ENCODE peak calls at places on chromosome 2, in six cellular contexts. One of them, this sample, is unnamed. For H3K4me1, the result is how much of the 10 kb centered on the place peaks cover.

GRCh38 chr2:206800501-206801416 is 35.4 kb downstream of the FASTKD2 start:
- DNase-seq in thyroid gland: peak
- DNase-seq in naive thymus-derived CD4-positive, alpha-beta T cell: peak
- DNase-seq in tibial artery: peak
- DNase-seq in psoas muscle: peak
- DNase-seq in transverse colon: peak
- DNase-seq in this sample: peak

GRCh38 chr2:186891219-186891621 is 42.2 kb upstream of the ZSWIM2 start:
- DNase-seq in thyroid gland: no peak
- DNase-seq in naive thymus-derived CD4-positive, alpha-beta T cell: no peak
- DNase-seq in tibial artery: no peak
- DNase-seq in psoas muscle: no peak
- DNase-seq in transverse colon: no peak
- DNase-seq in this sample: no peak

GRCh38 chr2:84840306-84840705 is 40.6 kb downstream of the TRABD2A start:
- DNase-seq in thyroid gland: no peak
- DNase-seq in naive thymus-derived CD4-positive, alpha-beta T cell: no peak
- DNase-seq in tibial artery: no peak
- DNase-seq in psoas muscle: no peak
- DNase-seq in transverse colon: no peak
- DNase-seq in this sample: no peak

GRCh38 chr2:8588831-8589191 is 93.0 kb upstream of the ID2 start:
- DNase-seq in thyroid gland: no peak
- DNase-seq in naive thymus-derived CD4-positive, alpha-beta T cell: no peak
- DNase-seq in tibial artery: no peak
- DNase-seq in psoas muscle: no peak
- DNase-seq in transverse colon: no peak
- DNase-seq in this sample: no peak

GRCh38 chr2:220227272-220227920 is 600.0 kb downstream of the SLC4A3 start:
- DNase-seq in thyroid gland: no peak
- DNase-seq in naive thymus-derived CD4-positive, alpha-beta T cell: no peak
- DNase-seq in tibial artery: no peak
- DNase-seq in psoas muscle: no peak
- DNase-seq in transverse colon: no peak
- DNase-seq in this sample: no peak

GRCh38 chr2:163692611-163693482 is 43.0 kb downstream of the FIGN start:
- DNase-seq in thyroid gland: no peak
- DNase-seq in naive thymus-derived CD4-positive, alpha-beta T cell: no peak
- DNase-seq in tibial artery: no peak
- DNase-seq in psoas muscle: no peak
- DNase-seq in transverse colon: no peak
- DNase-seq in this sample: no peak

GRCh38 chr2:101252408-101253012 is at the start of gene CNOT11:
- DNase-seq in thyroid gland: peak
- DNase-seq in naive thymus-derived CD4-positive, alpha-beta T cell: peak
- DNase-seq in tibial artery: peak
- DNase-seq in psoas muscle: peak
- DNase-seq in transverse colon: peak
- DNase-seq in this sample: peak

GRCh38 chr2:102117488-102117887 is 25.1 kb upstream of the IL1R1 start:
- DNase-seq in thyroid gland: peak
- DNase-seq in naive thymus-derived CD4-positive, alpha-beta T cell: no peak
- DNase-seq in tibial artery: no peak
- DNase-seq in psoas muscle: no peak
- DNase-seq in transverse colon: no peak
- DNase-seq in this sample: no peak

GRCh38 chr2:239369631-239370161 is 31.1 kb downstream of the HDAC4 start:
- DNase-seq in thyroid gland: peak
- DNase-seq in naive thymus-derived CD4-positive, alpha-beta T cell: peak
- DNase-seq in tibial artery: no peak
- DNase-seq in psoas muscle: no peak
- DNase-seq in transverse colon: peak
- DNase-seq in this sample: no peak

GRCh38 chr2:23381084-23381483 is 3.9 kb upstream of the KLHL29 start:
- DNase-seq in thyroid gland: peak
- DNase-seq in naive thymus-derived CD4-positive, alpha-beta T cell: no peak
- DNase-seq in tibial artery: peak
- DNase-seq in psoas muscle: peak
- DNase-seq in transverse colon: peak
- DNase-seq in this sample: peak

GRCh38 chr2:221747289-221747972 is 175.3 kb upstream of the EPHA4 start:
- DNase-seq in thyroid gland: no peak
- DNase-seq in naive thymus-derived CD4-positive, alpha-beta T cell: no peak
- DNase-seq in tibial artery: no peak
- DNase-seq in psoas muscle: no peak
- DNase-seq in transverse colon: no peak
- DNase-seq in this sample: no peak

GRCh38 chr2:105176429-105176828 is 65.1 kb upstream of the GPR45 start:
- DNase-seq in thyroid gland: peak
- DNase-seq in naive thymus-derived CD4-positive, alpha-beta T cell: no peak
- DNase-seq in tibial artery: no peak
- DNase-seq in psoas muscle: no peak
- DNase-seq in transverse colon: peak
- DNase-seq in this sample: no peak

GRCh38 chr2:233551491-233551890 is 15.1 kb downstream of the USP40 start:
- DNase-seq in thyroid gland: no peak
- DNase-seq in naive thymus-derived CD4-positive, alpha-beta T cell: no peak
- DNase-seq in tibial artery: no peak
- DNase-seq in psoas muscle: no peak
- DNase-seq in transverse colon: no peak
- DNase-seq in this sample: no peak

GRCh38 chr2:237488295-237488694 is 1.2 kb downstream of the MLPH start:
- DNase-seq in thyroid gland: peak
- DNase-seq in naive thymus-derived CD4-positive, alpha-beta T cell: no peak
- DNase-seq in tibial artery: no peak
- DNase-seq in psoas muscle: no peak
- DNase-seq in transverse colon: no peak
- DNase-seq in this sample: peak

GRCh38 chr2:68266655-68267054 is 14.3 kb upstream of the PPP3R1 start:
- DNase-seq in thyroid gland: no peak
- DNase-seq in naive thymus-derived CD4-positive, alpha-beta T cell: no peak
- DNase-seq in tibial artery: no peak
- DNase-seq in psoas muscle: no peak
- DNase-seq in transverse colon: no peak
- DNase-seq in this sample: no peak

GRCh38 chr2:17736989-17737388 is 16.6 kb downstream of the SMC6 start:
- DNase-seq in thyroid gland: no peak
- DNase-seq in naive thymus-derived CD4-positive, alpha-beta T cell: no peak
- DNase-seq in tibial artery: no peak
- DNase-seq in psoas muscle: no peak
- DNase-seq in transverse colon: no peak
- DNase-seq in this sample: no peak

GRCh38 chr2:112700004-112700667 is 20.7 kb upstream of the NT5DC4 start:
- DNase-seq in thyroid gland: no peak
- DNase-seq in naive thymus-derived CD4-positive, alpha-beta T cell: no peak
- DNase-seq in tibial artery: no peak
- DNase-seq in psoas muscle: no peak
- DNase-seq in transverse colon: no peak
- DNase-seq in this sample: no peak

GRCh38 chr2:241562269-241562891 is 3.8 kb downstream of the BOK start:
- DNase-seq in thyroid gland: no peak
- DNase-seq in naive thymus-derived CD4-positive, alpha-beta T cell: no peak
- DNase-seq in tibial artery: no peak
- DNase-seq in psoas muscle: no peak
- DNase-seq in transverse colon: no peak
- DNase-seq in this sample: no peak

GRCh38 chr2:230054079-230054478 is 14.6 kb downstream of the SLC16A14 start:
- DNase-seq in thyroid gland: no peak
- DNase-seq in naive thymus-derived CD4-positive, alpha-beta T cell: no peak
- DNase-seq in tibial artery: no peak
- DNase-seq in psoas muscle: no peak
- DNase-seq in transverse colon: no peak
- DNase-seq in this sample: no peak

GRCh38 chr2:54556659-54557121 is 100.6 kb downstream of the SPTBN1 start:
- DNase-seq in thyroid gland: no peak
- DNase-seq in naive thymus-derived CD4-positive, alpha-beta T cell: no peak
- DNase-seq in tibial artery: no peak
- DNase-seq in psoas muscle: peak
- DNase-seq in transverse colon: no peak
- DNase-seq in this sample: no peak

GRCh38 chr2:170885130-170885791 is 43.8 kb upstream of the GORASP2 start:
- DNase-seq in thyroid gland: no peak
- DNase-seq in naive thymus-derived CD4-positive, alpha-beta T cell: no peak
- DNase-seq in tibial artery: no peak
- DNase-seq in psoas muscle: no peak
- DNase-seq in transverse colon: no peak
- DNase-seq in this sample: no peak

GRCh38 chr2:88865801-88866353 is 174.4 kb downstream of the RPIA start:
- DNase-seq in thyroid gland: no peak
- DNase-seq in naive thymus-derived CD4-positive, alpha-beta T cell: no peak
- DNase-seq in tibial artery: no peak
- DNase-seq in psoas muscle: no peak
- DNase-seq in transverse colon: no peak
- DNase-seq in this sample: no peak

GRCh38 chr2:50720695-50721314 is 311.1 kb downstream of the NRXN1 start:
- DNase-seq in thyroid gland: no peak
- DNase-seq in naive thymus-derived CD4-positive, alpha-beta T cell: no peak
- DNase-seq in tibial artery: no peak
- DNase-seq in psoas muscle: no peak
- DNase-seq in transverse colon: no peak
- DNase-seq in this sample: no peak

GRCh38 chr2:69549421-69549820 is 94.1 kb downstream of the AAK1 start:
- DNase-seq in thyroid gland: no peak
- DNase-seq in naive thymus-derived CD4-positive, alpha-beta T cell: no peak
- DNase-seq in tibial artery: no peak
- DNase-seq in psoas muscle: no peak
- DNase-seq in transverse colon: no peak
- DNase-seq in this sample: no peak

GRCh38 chr2:228699888-228700287 is 518.4 kb upstream of the SPHKAP start:
- DNase-seq in thyroid gland: no peak
- DNase-seq in naive thymus-derived CD4-positive, alpha-beta T cell: no peak
- DNase-seq in tibial artery: no peak
- DNase-seq in psoas muscle: no peak
- DNase-seq in transverse colon: no peak
- DNase-seq in this sample: no peak

GRCh38 chr2:1854747-1855146 is 110.4 kb upstream of the PXDN start:
- DNase-seq in thyroid gland: peak
- DNase-seq in naive thymus-derived CD4-positive, alpha-beta T cell: no peak
- DNase-seq in tibial artery: no peak
- DNase-seq in psoas muscle: no peak
- DNase-seq in transverse colon: no peak
- DNase-seq in this sample: no peak

DNA sequence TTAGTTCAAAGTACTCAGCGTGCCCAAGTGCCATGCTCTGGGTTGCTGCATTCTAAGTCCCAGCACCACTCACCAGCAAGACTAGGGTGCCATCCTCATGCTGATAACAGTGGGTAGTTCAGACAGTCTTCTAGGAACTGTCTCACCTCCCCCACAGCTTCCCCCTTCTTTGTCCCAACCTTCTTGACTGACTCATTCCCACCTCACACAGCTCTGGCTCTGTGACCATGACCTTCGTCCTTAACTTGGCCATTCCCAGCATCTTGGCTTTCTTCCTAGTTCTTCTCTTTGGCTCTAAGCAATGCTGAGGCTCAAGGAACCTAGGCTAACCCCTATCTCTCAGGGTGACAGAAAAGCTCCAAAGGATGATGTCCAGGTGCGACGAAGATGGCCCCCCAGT is 20.0 kb upstream of the CXCR4 start:
- DNase-seq in thyroid gland: no peak
- DNase-seq in naive thymus-derived CD4-positive, alpha-beta T cell: no peak
- DNase-seq in tibial artery: no peak
- DNase-seq in psoas muscle: no peak
- DNase-seq in transverse colon: no peak
- DNase-seq in this sample: no peak
- H3K4me1 ChIP-seq in thyroid gland: under half
- H3K4me1 ChIP-seq in naive thymus-derived CD4-positive, alpha-beta T cell: half or more
- H3K4me1 ChIP-seq in tibial artery: under half
- H3K4me1 ChIP-seq in psoas muscle: under half
- H3K4me1 ChIP-seq in transverse colon: under half
- H3K4me1 ChIP-seq in this sample: under half

GRCh38 chr2:41329075-41329474 is 718.7 kb upstream of the PKDCC start:
- DNase-seq in thyroid gland: no peak
- DNase-seq in naive thymus-derived CD4-positive, alpha-beta T cell: no peak
- DNase-seq in tibial artery: no peak
- DNase-seq in psoas muscle: no peak
- DNase-seq in transverse colon: no peak
- DNase-seq in this sample: no peak

GRCh38 chr2:41337956-41338355 is 709.9 kb upstream of the PKDCC start:
- DNase-seq in thyroid gland: no peak
- DNase-seq in naive thymus-derived CD4-positive, alpha-beta T cell: no peak
- DNase-seq in tibial artery: no peak
- DNase-seq in psoas muscle: no peak
- DNase-seq in transverse colon: no peak
- DNase-seq in this sample: no peak

GRCh38 chr2:41334159-41334558 is 713.7 kb upstream of the PKDCC start:
- DNase-seq in thyroid gland: no peak
- DNase-seq in naive thymus-derived CD4-positive, alpha-beta T cell: no peak
- DNase-seq in tibial artery: no peak
- DNase-seq in psoas muscle: no peak
- DNase-seq in transverse colon: no peak
- DNase-seq in this sample: no peak
- H3K4me1 ChIP-seq in thyroid gland: under half
- H3K4me1 ChIP-seq in naive thymus-derived CD4-positive, alpha-beta T cell: under half
- H3K4me1 ChIP-seq in tibial artery: under half
- H3K4me1 ChIP-seq in psoas muscle: under half
- H3K4me1 ChIP-seq in transverse colon: under half
- H3K4me1 ChIP-seq in this sample: under half

DNA sequence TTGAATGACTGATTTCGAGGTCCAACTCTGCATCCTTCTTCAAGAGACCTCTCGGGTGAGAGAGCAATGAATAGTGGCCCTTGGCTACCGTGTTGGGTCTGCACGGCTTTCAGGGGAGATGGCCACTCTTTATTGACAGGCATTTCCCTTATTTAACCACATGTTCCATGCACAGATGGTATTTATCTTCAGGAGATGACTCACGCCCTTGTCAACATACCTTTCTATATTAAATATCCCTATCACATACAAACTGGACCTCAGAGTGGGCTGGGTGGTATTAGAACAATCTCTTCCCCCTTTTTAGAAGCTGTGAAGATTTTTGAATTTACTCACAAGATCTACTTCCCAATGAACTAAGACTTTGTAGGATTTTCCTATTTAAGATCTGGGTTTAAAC is 109.6 kb upstream of the CDC42EP3 start:
- DNase-seq in thyroid gland: no peak
- DNase-seq in naive thymus-derived CD4-positive, alpha-beta T cell: no peak
- DNase-seq in tibial artery: no peak
- DNase-seq in psoas muscle: no peak
- DNase-seq in transverse colon: no peak
- DNase-seq in this sample: no peak
- H3K4me1 ChIP-seq in thyroid gland: under half
- H3K4me1 ChIP-seq in naive thymus-derived CD4-positive, alpha-beta T cell: under half
- H3K4me1 ChIP-seq in tibial artery: under half
- H3K4me1 ChIP-seq in psoas muscle: under half
- H3K4me1 ChIP-seq in transverse colon: half or more
- H3K4me1 ChIP-seq in this sample: under half

DNA sequence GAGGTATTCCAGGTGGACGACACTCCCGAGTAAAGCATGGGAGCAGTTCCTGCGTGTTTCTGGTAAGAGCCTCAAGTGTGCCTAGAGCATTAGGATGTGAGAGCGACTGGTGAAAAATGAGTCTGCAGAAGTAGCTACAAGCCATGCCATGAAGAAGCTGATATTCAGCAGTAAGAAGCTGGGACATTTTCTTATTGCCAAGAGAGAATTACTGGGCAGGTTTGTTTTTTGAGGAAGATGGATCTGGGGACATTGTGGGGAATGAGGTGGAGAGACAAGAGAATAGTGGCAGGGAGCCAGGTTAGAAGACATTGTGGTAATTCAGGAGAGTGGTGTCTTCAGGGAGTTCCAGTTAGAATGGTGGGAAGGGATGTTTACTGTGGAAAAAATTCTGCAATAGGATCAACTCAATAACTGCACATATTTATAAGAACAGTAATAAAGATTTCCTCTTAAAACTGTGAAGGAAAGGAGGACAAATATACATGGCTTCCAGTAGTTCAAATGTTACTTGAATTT is 38.2 kb downstream of the CRIM1 start:
- DNase-seq in thyroid gland: no peak
- DNase-seq in naive thymus-derived CD4-positive, alpha-beta T cell: no peak
- DNase-seq in tibial artery: no peak
- DNase-seq in psoas muscle: no peak
- DNase-seq in transverse colon: no peak
- DNase-seq in this sample: no peak
- H3K4me1 ChIP-seq in thyroid gland: under half
- H3K4me1 ChIP-seq in naive thymus-derived CD4-positive, alpha-beta T cell: under half
- H3K4me1 ChIP-seq in tibial artery: under half
- H3K4me1 ChIP-seq in psoas muscle: half or more
- H3K4me1 ChIP-seq in transverse colon: half or more
- H3K4me1 ChIP-seq in this sample: under half

This sample was measured in stomach.